ENCODE peak calls at places on chromosomes 1 and 21, in seven cellular contexts. N is IMR-90, L is H9, J is trophoblast cell, Y is neuronal stem cell, I is mesenchymal stem cell, T is H1. F is an unnamed sample.
A peak's percentile ranks its signal among the peaks of the same experiment; 100 is the strongest.

GRCh38 chr1:146012703-146013565 is 8.6 kb downstream of the HJV start:
- DNase-seq in N (peak; percentile 86), L (no peak), J (peak; percentile 80), Y (peak; percentile 56), I (peak; percentile 82), T (no peak), F (peak; percentile 78)

GRCh38 chr1:31400393-31400792 is 12.6 kb upstream of the SERINC2 start:
- DNase-seq in N (peak; percentile 51), L (no peak), J (no peak), Y (no peak), I (no peak), T (no peak), F (no peak)

GRCh38 chr1:204228896-204229295 is 15.1 kb upstream of the GOLT1A start:
- DNase-seq in N (no peak), L (no peak), J (no peak), Y (no peak), I (no peak), T (no peak), F (no peak)

GRCh38 chr1:116777831-116778830 is 23.9 kb downstream of the CD2 start:
- DNase-seq in N (peak; percentile 66), L (no peak), J (no peak), Y (no peak), I (peak; percentile 66), T (peak; percentile 28), F (no peak)

GRCh38 chr1:67060811-67061218 is 6.9 kb upstream of the SLC35D1 start:
- DNase-seq in N (peak; percentile 99), L (no peak), J (peak; percentile 87), Y (no peak), I (peak; percentile 99), T (no peak), F (peak; percentile 13)

GRCh38 chr1:36107394-36107793 is 17.6 kb downstream of the COL8A2 start:
- DNase-seq in N (no peak), L (no peak), J (no peak), Y (no peak), I (no peak), T (no peak), F (no peak)

GRCh38 chr1:164320780-164321683 is 238.0 kb upstream of the PBX1 start:
- DNase-seq in N (no peak), L (peak; percentile 63), J (no peak), Y (peak; percentile 47), I (peak; percentile 2), T (peak; percentile 61), F (peak; percentile 60)

GRCh38 chr1:161216945-161217712 is 2.0 kb downstream of the FCER1G start:
- DNase-seq in N (peak; percentile 86), L (no peak), J (peak; percentile 23), Y (no peak), I (peak; percentile 95), T (no peak), F (no peak)

GRCh38 chr1:26711777-26712176 is 16.0 kb downstream of the ARID1A start:
- DNase-seq in N (no peak), L (no peak), J (no peak), Y (no peak), I (no peak), T (no peak), F (no peak)

GRCh38 chr1:109794319-109795132 is 30.8 kb upstream of the EPS8L3 start:
- DNase-seq in N (no peak), L (peak; percentile 29), J (no peak), Y (no peak), I (peak; percentile 89), T (no peak), F (peak; percentile 23)

GRCh38 chr1:230621290-230622022 is 20.8 kb upstream of the COG2 start:
- DNase-seq in N (no peak), L (no peak), J (no peak), Y (no peak), I (no peak), T (no peak), F (no peak)

GRCh38 chr21:40685121-40685630 is 161.8 kb downstream of the DSCAM start:
- DNase-seq in N (no peak), L (no peak), J (no peak), Y (no peak), I (no peak), T (no peak), F (peak; percentile 13)

GRCh38 chr1:177274687-177275211 is 104.0 kb downstream of the BRINP2 start:
- DNase-seq in N (peak; percentile 36), L (no peak), J (no peak), Y (no peak), I (peak; percentile 38), T (no peak), F (no peak)

GRCh38 chr1:117735045-117735992 is 129.5 kb downstream of the TENT5C start:
- DNase-seq in N (peak; percentile 61), L (no peak), J (no peak), Y (no peak), I (peak; percentile 72), T (no peak), F (peak; percentile 45)

GRCh38 chr21:31878831-31879230 is 6.0 kb downstream of the HUNK start:
- DNase-seq in N (no peak), L (no peak), J (no peak), Y (no peak), I (no peak), T (no peak), F (no peak)

GRCh38 chr1:196180847-196181593 is 427.2 kb downstream of the KCNT2 start:
- DNase-seq in N (peak; percentile 98), L (no peak), J (no peak), Y (no peak), I (peak; percentile 98), T (no peak), F (peak; percentile 39)

GRCh38 chr1:230832466-230832865 is 35.9 kb downstream of the C1orf198 start:
- DNase-seq in N (no peak), L (no peak), J (no peak), Y (no peak), I (no peak), T (no peak), F (no peak)

DNA sequence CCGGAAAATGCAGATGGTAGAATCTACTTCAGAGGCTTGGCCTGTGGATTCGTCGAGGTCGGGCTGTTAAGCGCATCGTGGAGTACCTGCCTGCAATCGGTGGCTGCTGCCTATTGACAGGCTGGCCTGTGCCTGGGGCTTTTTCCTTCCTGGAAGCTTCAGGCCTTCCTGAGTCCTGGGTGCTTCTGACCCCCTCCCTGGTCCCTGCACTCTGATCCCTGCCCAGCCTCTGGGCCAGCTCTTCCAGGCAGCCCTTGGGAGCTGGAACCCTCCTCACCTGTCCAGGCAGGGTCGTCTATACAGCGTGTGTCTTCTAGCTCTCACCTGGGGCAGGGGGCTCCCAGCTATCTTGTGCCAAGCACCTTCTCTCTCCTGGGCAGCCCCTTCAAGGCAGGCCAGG is 40.0 kb upstream of the TNFRSF1B start:
- DNase-seq in N (no peak), L (no peak), J (no peak), Y (no peak), I (no peak), T (no peak), F (no peak)
- H3K18ac ChIP-seq in N (no peak overlapping the region), L (no peak overlapping the region), J (no peak overlapping the region), Y (peak overlapping the region; percentile 49), I (no peak overlapping the region), T (no peak overlapping the region), F (no peak overlapping the region)

GRCh38 chr21:41948901-41949300 is 4.9 kb downstream of the C2CD2 start:
- DNase-seq in N (no peak), L (no peak), J (no peak), Y (no peak), I (no peak), T (no peak), F (no peak)

GRCh38 chr21:41948404-41948895 is 5.4 kb downstream of the C2CD2 start:
- DNase-seq in N (no peak), L (no peak), J (no peak), Y (no peak), I (no peak), T (no peak), F (no peak)

GRCh38 chr21:41943468-41944250 is 10.2 kb downstream of the C2CD2 start:
- DNase-seq in N (no peak), L (no peak), J (no peak), Y (no peak), I (no peak), T (no peak), F (no peak)

GRCh38 chr21:41947596-41948403 is 6.0 kb downstream of the C2CD2 start:
- DNase-seq in N (peak; percentile 43), L (no peak), J (no peak), Y (no peak), I (no peak), T (no peak), F (no peak)

DNA sequence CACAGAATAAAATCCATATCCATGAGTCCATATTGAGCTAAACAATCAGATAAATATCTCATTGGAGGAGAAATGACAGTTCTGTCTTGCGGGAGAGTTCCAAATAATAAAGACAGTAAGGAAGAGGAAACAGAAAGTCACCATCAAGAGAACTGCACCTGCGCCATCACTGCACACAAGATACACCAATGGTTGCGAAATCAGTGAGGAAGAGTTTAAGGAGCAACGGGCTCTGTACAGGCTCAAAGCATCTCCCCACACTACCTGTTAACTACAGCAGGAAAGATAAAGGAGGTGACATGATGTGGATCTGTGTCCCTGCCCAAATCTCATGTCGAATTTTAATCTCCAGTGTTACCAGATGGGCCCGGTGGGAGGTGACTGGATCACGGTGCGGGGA is 7.8 kb downstream of the C2CD2 start:
- DNase-seq in N (no peak), L (no peak), J (no peak), Y (no peak), I (no peak), T (no peak), F (no peak)
- H2BK5ac ChIP-seq in N (no peak overlapping the region), L (no peak overlapping the region), J (no peak overlapping the region), Y (no peak overlapping the region), I (no peak overlapping the region), T (no peak overlapping the region), F (no peak overlapping the region)

GRCh38 chr1:68363346-68363745 is 86.4 kb downstream of the RPE65 start:
- DNase-seq in N (no peak), L (no peak), J (no peak), Y (no peak), I (no peak), T (no peak), F (no peak)

GRCh38 chr1:68359045-68359444 is 90.7 kb downstream of the RPE65 start:
- DNase-seq in N (peak; percentile 10), L (no peak), J (no peak), Y (no peak), I (peak; percentile 76), T (no peak), F (no peak)

GRCh38 chr1:68355614-68356013 is 94.1 kb downstream of the RPE65 start:
- DNase-seq in N (no peak), L (no peak), J (no peak), Y (no peak), I (no peak), T (no peak), F (no peak)

GRCh38 chr1:68361511-68361910 is 88.2 kb downstream of the RPE65 start:
- DNase-seq in N (peak; percentile 17), L (no peak), J (no peak), Y (no peak), I (no peak), T (no peak), F (no peak)

DNA sequence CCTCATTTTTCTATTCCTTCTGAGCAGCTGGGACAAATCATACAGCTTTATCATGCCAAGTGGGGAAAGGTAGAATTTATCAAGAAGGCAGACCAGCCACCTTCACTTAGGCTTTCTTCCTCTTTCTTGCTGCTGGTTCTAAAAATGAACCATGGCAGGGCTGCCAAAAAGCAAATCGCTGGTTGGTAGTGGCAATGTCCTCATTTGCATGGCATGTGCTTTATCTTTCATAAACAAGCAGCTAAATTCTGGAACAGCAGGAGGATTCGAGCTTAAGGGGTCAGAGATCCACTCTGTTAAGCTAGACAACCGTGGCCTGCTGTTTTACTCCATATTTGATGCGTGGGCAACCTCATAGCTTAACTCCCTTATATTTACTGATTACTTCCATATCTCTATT is 91.3 kb downstream of the RPE65 start:
- DNase-seq in N (peak; percentile 8), L (no peak), J (no peak), Y (no peak), I (peak; percentile 32), T (no peak), F (no peak)
- H3K18ac ChIP-seq in N (no peak overlapping the region), L (no peak overlapping the region), J (no peak overlapping the region), Y (no peak overlapping the region), I (peak overlapping the region; percentile 84), T (no peak overlapping the region), F (no peak overlapping the region)

GRCh38 chr1:194318790-194319280 is 1132.4 kb upstream of the B3GALT2 start:
- DNase-seq in N (no peak), L (no peak), J (no peak), Y (no peak), I (no peak), T (no peak), F (no peak)
- H2BK5ac ChIP-seq in N (no peak overlapping the region), L (no peak overlapping the region), J (no peak overlapping the region), Y (no peak overlapping the region), I (no peak overlapping the region), T (no peak overlapping the region), F (no peak overlapping the region)

F was measured in mesendoderm.